ENCODE peak calls at places on chromosomes 4 and X, in six cellular contexts. One of them, this sample, is unnamed.

GRCh38 chr4:128812360-128812958 is 3.0 kb downstream of the JADE1 start:
- DNase-seq in mesenchymal stem cell: peak; percentile 83
- DNase-seq in IMR-90: peak; percentile 81
- DNase-seq in neuronal stem cell: peak; percentile 82
- DNase-seq in H9: peak; percentile 51
- DNase-seq in H1: no peak
- DNase-seq in this sample: peak; percentile 50

GRCh38 chrX:119654112-119654531 is 38.8 kb downstream of the SEPTIN6 start:
- DNase-seq in mesenchymal stem cell: peak; percentile 86
- DNase-seq in IMR-90: peak; percentile 54
- DNase-seq in neuronal stem cell: peak; percentile 1
- DNase-seq in H9: peak; percentile 36
- DNase-seq in H1: no peak
- DNase-seq in this sample: no peak

GRCh38 chr4:187475901-187476300 is 519.7 kb upstream of the ZFP42 start:
- DNase-seq in mesenchymal stem cell: no peak
- DNase-seq in IMR-90: no peak
- DNase-seq in neuronal stem cell: no peak
- DNase-seq in H9: no peak
- DNase-seq in H1: no peak
- DNase-seq in this sample: no peak

GRCh38 chrX:64198046-64198445 is 7.5 kb downstream of the AMER1 start:
- DNase-seq in mesenchymal stem cell: no peak
- DNase-seq in IMR-90: no peak
- DNase-seq in neuronal stem cell: no peak
- DNase-seq in H9: no peak
- DNase-seq in H1: no peak
- DNase-seq in this sample: no peak

GRCh38 chr4:137961051-137961438 is 281.1 kb downstream of the SLC7A11 start:
- DNase-seq in mesenchymal stem cell: peak; percentile 87
- DNase-seq in IMR-90: no peak
- DNase-seq in neuronal stem cell: no peak
- DNase-seq in H9: no peak
- DNase-seq in H1: no peak
- DNase-seq in this sample: peak; percentile 23

GRCh38 chrX:56600141-56600540 is 36.7 kb downstream of the UBQLN2 start:
- DNase-seq in mesenchymal stem cell: no peak
- DNase-seq in IMR-90: peak; percentile 2
- DNase-seq in neuronal stem cell: no peak
- DNase-seq in H9: no peak
- DNase-seq in H1: no peak
- DNase-seq in this sample: no peak

GRCh38 chr4:4631150-4631549 is 89.3 kb upstream of the STX18 start:
- DNase-seq in mesenchymal stem cell: no peak
- DNase-seq in IMR-90: no peak
- DNase-seq in neuronal stem cell: no peak
- DNase-seq in H9: no peak
- DNase-seq in H1: no peak
- DNase-seq in this sample: no peak

GRCh38 chr4:69760455-69760854 is at the start of gene SULT1B1:
- DNase-seq in mesenchymal stem cell: peak; percentile 45
- DNase-seq in IMR-90: peak; percentile 43
- DNase-seq in neuronal stem cell: no peak
- DNase-seq in H9: no peak
- DNase-seq in H1: no peak
- DNase-seq in this sample: no peak

GRCh38 chrX:153238361-153238760 is 59.3 kb downstream of the MAGEA1 start:
- DNase-seq in mesenchymal stem cell: no peak
- DNase-seq in IMR-90: no peak
- DNase-seq in neuronal stem cell: no peak
- DNase-seq in H9: no peak
- DNase-seq in H1: no peak
- DNase-seq in this sample: no peak

GRCh38 chr4:3607690-3608514 is 75.7 kb upstream of the LRPAP1 start:
- DNase-seq in mesenchymal stem cell: no peak
- DNase-seq in IMR-90: no peak
- DNase-seq in neuronal stem cell: no peak
- DNase-seq in H9: no peak
- DNase-seq in H1: no peak
- DNase-seq in this sample: no peak

GRCh38 chr4:53537606-53538005 is 53.7 kb downstream of the LNX1 start:
- DNase-seq in mesenchymal stem cell: no peak
- DNase-seq in IMR-90: no peak
- DNase-seq in neuronal stem cell: no peak
- DNase-seq in H9: no peak
- DNase-seq in H1: no peak
- DNase-seq in this sample: no peak

GRCh38 chr4:153651041-153651960 is 32.8 kb upstream of the TLR2 start:
- DNase-seq in mesenchymal stem cell: no peak
- DNase-seq in IMR-90: no peak
- DNase-seq in neuronal stem cell: no peak
- DNase-seq in H9: no peak
- DNase-seq in H1: no peak
- DNase-seq in this sample: peak; percentile 35

GRCh38 chrX:34063616-34064015 is 68.5 kb downstream of the FAM47A start:
- DNase-seq in mesenchymal stem cell: peak; percentile 0
- DNase-seq in IMR-90: no peak
- DNase-seq in neuronal stem cell: no peak
- DNase-seq in H9: no peak
- DNase-seq in H1: no peak
- DNase-seq in this sample: no peak

GRCh38 chrX:112266136-112266535 is 183.6 kb upstream of the TRPC5 start:
- DNase-seq in mesenchymal stem cell: no peak
- DNase-seq in IMR-90: no peak
- DNase-seq in neuronal stem cell: no peak
- DNase-seq in H9: no peak
- DNase-seq in H1: no peak
- DNase-seq in this sample: peak; percentile 4

GRCh38 chrX:8913665-8914409 is 112.7 kb upstream of the FAM9A start:
- DNase-seq in mesenchymal stem cell: peak; percentile 47
- DNase-seq in IMR-90: peak; percentile 47
- DNase-seq in neuronal stem cell: no peak
- DNase-seq in H9: no peak
- DNase-seq in H1: no peak
- DNase-seq in this sample: peak; percentile 31

GRCh38 chrX:39212456-39212855 is 411.2 kb downstream of the MID1IP1 start:
- DNase-seq in mesenchymal stem cell: no peak
- DNase-seq in IMR-90: no peak
- DNase-seq in neuronal stem cell: no peak
- DNase-seq in H9: no peak
- DNase-seq in H1: no peak
- DNase-seq in this sample: peak; percentile 15

DNA sequence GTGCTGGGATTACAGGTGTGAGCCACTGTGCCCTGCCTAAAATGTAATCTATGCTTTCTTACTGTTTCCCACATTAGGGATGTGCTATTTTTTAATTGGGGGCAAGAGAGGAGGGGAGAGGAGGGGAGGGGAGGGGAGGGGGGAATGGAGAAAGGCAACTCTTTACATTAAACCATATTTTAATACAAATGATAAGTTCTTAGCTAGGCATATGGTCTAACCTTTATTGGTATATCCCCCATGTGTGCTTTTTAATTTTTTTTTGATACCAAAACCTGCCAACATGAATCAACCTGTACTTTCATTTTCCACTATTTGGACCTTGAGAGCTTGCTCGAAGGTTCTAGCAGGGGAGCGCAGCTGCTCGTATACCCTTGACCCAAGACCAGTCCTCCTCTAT is 6.4 kb downstream of the CLOCK start:
- DNase-seq in mesenchymal stem cell: no peak
- DNase-seq in IMR-90: no peak
- DNase-seq in neuronal stem cell: no peak
- DNase-seq in H9: no peak
- DNase-seq in H1: no peak
- DNase-seq in this sample: no peak
- H4K91ac ChIP-seq in mesenchymal stem cell: no peak overlapping the region
- H4K91ac ChIP-seq in IMR-90: no peak overlapping the region
- H4K91ac ChIP-seq in neuronal stem cell: no peak overlapping the region
- H4K91ac ChIP-seq in H9: no peak overlapping the region
- H4K91ac ChIP-seq in H1: no peak overlapping the region
- H4K91ac ChIP-seq in this sample: no peak overlapping the region

DNA sequence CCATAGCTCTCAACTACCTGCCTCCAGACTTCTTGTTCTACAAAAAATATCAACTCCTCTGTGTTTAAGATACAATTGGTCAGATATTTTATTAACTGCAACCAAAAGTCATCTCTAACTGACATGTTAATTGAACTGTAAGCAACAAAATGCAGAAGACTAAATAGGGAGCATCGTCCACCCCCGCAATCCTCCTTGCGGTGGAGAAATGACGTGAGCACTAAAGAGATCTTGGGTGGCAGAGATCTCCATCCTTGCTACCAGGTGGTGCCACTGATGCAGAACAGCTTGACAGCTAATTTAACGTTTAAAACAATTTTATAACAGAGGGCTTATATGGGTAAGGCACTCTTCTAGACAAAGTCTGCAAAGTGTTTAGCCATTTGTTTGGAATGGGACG is 164.4 kb upstream of the FTHL17 start:
- DNase-seq in mesenchymal stem cell: no peak
- DNase-seq in IMR-90: no peak
- DNase-seq in neuronal stem cell: no peak
- DNase-seq in H9: no peak
- DNase-seq in H1: no peak
- DNase-seq in this sample: no peak
- H3K4me1 ChIP-seq in mesenchymal stem cell: no peaks in the 10 kb centered on the region
- H3K4me1 ChIP-seq in IMR-90: no peaks in the 10 kb centered on the region
- H3K4me1 ChIP-seq in neuronal stem cell: peaks cover 16% of the 10 kb centered on the region
- H3K4me1 ChIP-seq in H9: peaks cover 14% of the 10 kb centered on the region
- H3K4me1 ChIP-seq in H1: no peaks in the 10 kb centered on the region
- H3K4me1 ChIP-seq in this sample: no peaks in the 10 kb centered on the region

GRCh38 chr4:184232975-184233374 is 15.3 kb upstream of the ENPP6 start:
- DNase-seq in mesenchymal stem cell: no peak
- DNase-seq in IMR-90: no peak
- DNase-seq in neuronal stem cell: no peak
- DNase-seq in H9: no peak
- DNase-seq in H1: no peak
- DNase-seq in this sample: no peak

GRCh38 chr4:184234155-184234554 is 16.5 kb upstream of the ENPP6 start:
- DNase-seq in mesenchymal stem cell: no peak
- DNase-seq in IMR-90: no peak
- DNase-seq in neuronal stem cell: no peak
- DNase-seq in H9: no peak
- DNase-seq in H1: no peak
- DNase-seq in this sample: no peak

GRCh38 chr4:184235526-184235925 is 17.9 kb upstream of the ENPP6 start:
- DNase-seq in mesenchymal stem cell: no peak
- DNase-seq in IMR-90: no peak
- DNase-seq in neuronal stem cell: no peak
- DNase-seq in H9: no peak
- DNase-seq in H1: no peak
- DNase-seq in this sample: no peak

GRCh38 chr4:184237612-184238011 is 19.9 kb upstream of the ENPP6 start:
- DNase-seq in mesenchymal stem cell: peak; percentile 17
- DNase-seq in IMR-90: no peak
- DNase-seq in neuronal stem cell: no peak
- DNase-seq in H9: no peak
- DNase-seq in H1: no peak
- DNase-seq in this sample: no peak

DNA sequence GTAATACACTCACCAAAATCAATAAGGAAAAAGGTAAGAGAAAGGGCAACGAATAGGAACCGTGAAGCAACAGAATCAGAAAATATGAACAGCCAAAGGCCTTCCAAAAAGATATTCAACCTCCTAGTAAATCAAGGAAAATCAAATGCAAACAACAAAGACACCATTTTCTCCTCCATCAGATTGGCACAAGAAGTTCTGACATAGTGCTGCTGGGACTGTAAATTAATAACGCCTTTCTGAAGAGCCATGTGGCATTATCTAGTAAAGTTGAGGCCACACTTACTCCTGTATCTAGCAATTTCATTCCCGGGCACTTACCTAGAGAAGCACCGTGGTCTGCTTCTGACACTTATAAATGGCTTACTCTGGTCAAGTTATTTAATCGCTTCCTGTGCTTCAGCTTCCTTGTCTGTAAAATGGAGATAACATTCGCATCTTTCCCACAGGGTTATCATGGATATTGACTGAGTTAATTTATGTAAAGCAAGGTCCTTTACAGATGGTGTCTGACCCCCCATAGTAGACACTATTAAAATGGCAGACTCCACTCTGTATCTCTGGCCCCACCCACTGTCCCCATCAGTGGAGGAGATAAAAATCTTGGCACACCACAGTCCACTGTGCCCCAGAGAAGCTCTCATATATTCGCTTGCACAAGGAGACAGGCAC is 20.5 kb upstream of the ENPP6 start:
- DNase-seq in mesenchymal stem cell: no peak
- DNase-seq in IMR-90: no peak
- DNase-seq in neuronal stem cell: no peak
- DNase-seq in H9: no peak
- DNase-seq in H1: no peak
- DNase-seq in this sample: no peak
- H3K4me2 ChIP-seq in mesenchymal stem cell: no peak overlapping the region
- H3K4me2 ChIP-seq in IMR-90: no peak overlapping the region
- H3K4me2 ChIP-seq in neuronal stem cell: no peak overlapping the region
- H3K4me2 ChIP-seq in H9: no peak overlapping the region
- H3K4me2 ChIP-seq in H1: no peak overlapping the region
- H3K4me2 ChIP-seq in this sample: no peak overlapping the region

DNA sequence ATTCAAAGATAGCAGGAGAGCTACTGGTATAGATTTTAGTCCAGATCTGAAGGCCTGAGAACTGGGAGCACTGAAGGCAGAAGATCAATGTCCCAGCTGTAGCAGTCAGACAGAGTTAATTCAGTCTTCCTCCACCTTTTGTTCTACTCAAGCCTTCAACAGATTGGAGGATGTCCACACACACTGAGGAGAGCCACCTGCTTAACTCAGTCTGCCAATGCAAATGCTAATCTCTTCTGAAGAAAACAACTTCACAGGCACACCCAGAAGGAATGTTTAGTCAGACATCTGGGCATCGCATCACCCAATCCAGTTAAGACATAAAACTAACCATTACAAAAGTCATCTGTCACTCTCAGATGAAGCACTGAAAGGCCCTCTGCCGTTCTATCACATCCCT is 173.7 kb downstream of the CENPC start:
- DNase-seq in mesenchymal stem cell: no peak
- DNase-seq in IMR-90: no peak
- DNase-seq in neuronal stem cell: no peak
- DNase-seq in H9: no peak
- DNase-seq in H1: no peak
- DNase-seq in this sample: no peak
- H4K91ac ChIP-seq in mesenchymal stem cell: no peak overlapping the region
- H4K91ac ChIP-seq in IMR-90: no peak overlapping the region
- H4K91ac ChIP-seq in neuronal stem cell: no peak overlapping the region
- H4K91ac ChIP-seq in H9: no peak overlapping the region
- H4K91ac ChIP-seq in H1: no peak overlapping the region
- H4K91ac ChIP-seq in this sample: no peak overlapping the region

DNA sequence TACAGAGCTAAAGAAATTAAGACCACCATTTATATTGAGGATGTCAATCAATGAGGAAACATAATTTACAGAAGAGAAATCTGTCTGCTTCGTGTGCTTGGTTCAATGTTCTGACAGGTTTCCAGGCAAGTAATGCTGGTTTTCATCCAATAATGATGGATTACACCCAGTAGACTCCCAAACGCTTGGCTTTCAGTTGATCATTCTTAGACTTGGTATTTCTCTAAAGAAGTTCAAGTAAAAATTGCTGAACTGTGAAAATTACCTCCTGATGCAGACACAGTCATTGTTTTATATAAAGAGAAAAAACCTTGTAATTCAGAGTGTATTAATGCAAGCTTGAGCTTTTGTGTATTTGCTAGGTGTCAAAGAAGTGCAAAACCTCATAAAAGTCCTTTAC is 85.0 kb downstream of the VCX3A start:
- DNase-seq in mesenchymal stem cell: no peak
- DNase-seq in IMR-90: no peak
- DNase-seq in neuronal stem cell: no peak
- DNase-seq in H9: no peak
- DNase-seq in H1: no peak
- DNase-seq in this sample: no peak
- H3K4me1 ChIP-seq in mesenchymal stem cell: peaks cover 1% of the 10 kb centered on the region
- H3K4me1 ChIP-seq in IMR-90: no peaks in the 10 kb centered on the region
- H3K4me1 ChIP-seq in neuronal stem cell: no peaks in the 10 kb centered on the region
- H3K4me1 ChIP-seq in H9: peaks cover 2% of the 10 kb centered on the region
- H3K4me1 ChIP-seq in H1: no peaks in the 10 kb centered on the region
- H3K4me1 ChIP-seq in this sample: no peaks in the 10 kb centered on the region